ENCODE peak calls at places on chromosomes 16 and 17, in seven cellular contexts. One of them, this sample, is unnamed.

GRCh38 chr16:16009396-16009795 is 60.0 kb downstream of the ABCC1 start:
- DNase-seq in cardiac muscle cell: no peak
- DNase-seq in testis: peak; percentile 40
- DNase-seq in tibial nerve: no peak
- DNase-seq in CD8-positive, alpha-beta memory T cell: no peak
- DNase-seq in stomach: no peak
- DNase-seq in neuronal stem cell: no peak
- DNase-seq in this sample: no peak

GRCh38 chr16:515963-516226 is 11.6 kb upstream of the CAPN15 start:
- DNase-seq in cardiac muscle cell: no peak
- DNase-seq in testis: no peak
- DNase-seq in tibial nerve: no peak
- DNase-seq in CD8-positive, alpha-beta memory T cell: no peak
- DNase-seq in stomach: no peak
- DNase-seq in neuronal stem cell: no peak
- DNase-seq in this sample: no peak

GRCh38 chr17:35289222-35289621 is 46.4 kb downstream of the SLFN5 start:
- DNase-seq in cardiac muscle cell: no peak
- DNase-seq in testis: no peak
- DNase-seq in tibial nerve: no peak
- DNase-seq in CD8-positive, alpha-beta memory T cell: no peak
- DNase-seq in stomach: no peak
- DNase-seq in neuronal stem cell: no peak
- DNase-seq in this sample: no peak

GRCh38 chr16:9003322-9003721 is 39.6 kb upstream of the USP7 start:
- DNase-seq in cardiac muscle cell: no peak
- DNase-seq in testis: no peak
- DNase-seq in tibial nerve: no peak
- DNase-seq in CD8-positive, alpha-beta memory T cell: no peak
- DNase-seq in stomach: peak; percentile 86
- DNase-seq in neuronal stem cell: no peak
- DNase-seq in this sample: no peak

GRCh38 chr17:61816538-61816937 is 46.8 kb downstream of the BRIP1 start:
- DNase-seq in cardiac muscle cell: no peak
- DNase-seq in testis: no peak
- DNase-seq in tibial nerve: no peak
- DNase-seq in CD8-positive, alpha-beta memory T cell: no peak
- DNase-seq in stomach: no peak
- DNase-seq in neuronal stem cell: no peak
- DNase-seq in this sample: no peak

GRCh38 chr17:55693244-55694216 is 29.1 kb downstream of the TMEM100 start:
- DNase-seq in cardiac muscle cell: no peak
- DNase-seq in testis: no peak
- DNase-seq in tibial nerve: no peak
- DNase-seq in CD8-positive, alpha-beta memory T cell: no peak
- DNase-seq in stomach: peak; percentile 29
- DNase-seq in neuronal stem cell: no peak
- DNase-seq in this sample: no peak

GRCh38 chr17:80105762-80106161 is 4.4 kb downstream of the GAA start:
- DNase-seq in cardiac muscle cell: no peak
- DNase-seq in testis: no peak
- DNase-seq in tibial nerve: no peak
- DNase-seq in CD8-positive, alpha-beta memory T cell: no peak
- DNase-seq in stomach: peak; percentile 43
- DNase-seq in neuronal stem cell: no peak
- DNase-seq in this sample: no peak

GRCh38 chr16:4136229-4136813 is 20.1 kb upstream of the ADCY9 start:
- DNase-seq in cardiac muscle cell: no peak
- DNase-seq in testis: no peak
- DNase-seq in tibial nerve: no peak
- DNase-seq in CD8-positive, alpha-beta memory T cell: no peak
- DNase-seq in stomach: peak; percentile 82
- DNase-seq in neuronal stem cell: no peak
- DNase-seq in this sample: no peak

GRCh38 chr17:67679225-67679624 is 38.5 kb upstream of the NOL11 start:
- DNase-seq in cardiac muscle cell: no peak
- DNase-seq in testis: no peak
- DNase-seq in tibial nerve: no peak
- DNase-seq in CD8-positive, alpha-beta memory T cell: no peak
- DNase-seq in stomach: no peak
- DNase-seq in neuronal stem cell: no peak
- DNase-seq in this sample: no peak

GRCh38 chr16:11677451-11677951 is 9.2 kb downstream of the SNN start:
- DNase-seq in cardiac muscle cell: peak; percentile 40
- DNase-seq in testis: no peak
- DNase-seq in tibial nerve: no peak
- DNase-seq in CD8-positive, alpha-beta memory T cell: peak; percentile 24
- DNase-seq in stomach: no peak
- DNase-seq in neuronal stem cell: no peak
- DNase-seq in this sample: no peak
- H3K27ac ChIP-seq in cardiac muscle cell: peak overlapping the region; percentile 77
- H3K27ac ChIP-seq in testis: no peak overlapping the region
- H3K27ac ChIP-seq in tibial nerve: peak overlapping the region; percentile 62
- H3K27ac ChIP-seq in CD8-positive, alpha-beta memory T cell: no peak overlapping the region
- H3K27ac ChIP-seq in stomach: peak overlapping the region; percentile 55
- H3K27ac ChIP-seq in neuronal stem cell: no peak overlapping the region
- H3K27ac ChIP-seq in this sample: no peak overlapping the region

GRCh38 chr16:1526608-1527555 is 6.6 kb upstream of the TMEM204 start:
- DNase-seq in cardiac muscle cell: no peak
- DNase-seq in testis: no peak
- DNase-seq in tibial nerve: no peak
- DNase-seq in CD8-positive, alpha-beta memory T cell: peak; percentile 50
- DNase-seq in stomach: no peak
- DNase-seq in neuronal stem cell: no peak
- DNase-seq in this sample: no peak
- H3K4me3 ChIP-seq in cardiac muscle cell: no peak overlapping the region
- H3K4me3 ChIP-seq in testis: no peak overlapping the region
- H3K4me3 ChIP-seq in tibial nerve: no peak overlapping the region
- H3K4me3 ChIP-seq in CD8-positive, alpha-beta memory T cell: no peak overlapping the region
- H3K4me3 ChIP-seq in stomach: no peak overlapping the region
- H3K4me3 ChIP-seq in neuronal stem cell: no peak overlapping the region
- H3K4me3 ChIP-seq in this sample: no peak overlapping the region

DNA sequence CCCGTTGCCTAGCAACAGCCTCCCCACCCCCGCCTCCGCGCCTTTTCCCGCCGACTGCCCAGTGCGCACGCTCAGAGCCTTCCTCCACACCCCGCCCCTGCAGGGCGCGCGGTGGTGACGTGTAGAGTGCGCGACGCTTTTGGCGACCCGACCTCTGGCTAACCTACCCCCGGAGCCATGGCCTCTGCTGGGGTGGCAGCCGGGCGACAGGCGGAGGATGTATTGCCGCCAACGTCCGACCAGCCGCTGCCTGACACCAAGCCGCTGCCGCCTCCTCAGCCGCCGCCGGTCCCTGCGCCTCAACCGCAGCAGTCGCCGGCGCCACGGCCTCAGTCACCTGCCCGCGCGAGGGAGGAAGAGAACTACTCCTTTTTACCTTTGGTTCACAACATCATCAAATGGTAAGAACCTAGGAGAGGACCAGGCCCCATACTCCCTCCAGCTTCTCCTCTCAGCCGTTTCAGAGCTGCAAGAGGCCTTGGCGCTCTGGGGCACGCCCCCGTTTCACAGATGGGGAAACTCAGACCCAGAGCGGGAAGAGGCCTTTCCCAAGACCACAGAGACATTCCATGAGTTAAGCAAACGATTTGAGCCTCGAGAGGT is at the start of gene MED9:
- DNase-seq in cardiac muscle cell: peak; percentile 94
- DNase-seq in testis: peak; percentile 94
- DNase-seq in tibial nerve: peak; percentile 89
- DNase-seq in CD8-positive, alpha-beta memory T cell: peak; percentile 97
- DNase-seq in stomach: peak; percentile 94
- DNase-seq in neuronal stem cell: peak; percentile 93
- DNase-seq in this sample: peak; percentile 89
- H3K4me1 ChIP-seq in cardiac muscle cell: peaks cover 6% of the 10 kb centered on the region
- H3K4me1 ChIP-seq in testis: peaks cover 12% of the 10 kb centered on the region
- H3K4me1 ChIP-seq in tibial nerve: peaks cover 40% of the 10 kb centered on the region
- H3K4me1 ChIP-seq in CD8-positive, alpha-beta memory T cell: peaks cover 40% of the 10 kb centered on the region
- H3K4me1 ChIP-seq in stomach: peaks cover 24% of the 10 kb centered on the region
- H3K4me1 ChIP-seq in neuronal stem cell: peaks cover 13% of the 10 kb centered on the region
- H3K4me1 ChIP-seq in this sample: no peaks in the 10 kb centered on the region

GRCh38 chr17:30906101-30906911 is at the start of gene TEFM:
- DNase-seq in cardiac muscle cell: peak; percentile 89
- DNase-seq in testis: peak; percentile 91
- DNase-seq in tibial nerve: peak; percentile 82
- DNase-seq in CD8-positive, alpha-beta memory T cell: peak; percentile 88
- DNase-seq in stomach: peak; percentile 91
- DNase-seq in neuronal stem cell: peak; percentile 87
- DNase-seq in this sample: peak; percentile 77

GRCh38 chr17:30908717-30909420 is 2.8 kb upstream of the TEFM start:
- DNase-seq in cardiac muscle cell: no peak
- DNase-seq in testis: no peak
- DNase-seq in tibial nerve: no peak
- DNase-seq in CD8-positive, alpha-beta memory T cell: no peak
- DNase-seq in stomach: no peak
- DNase-seq in neuronal stem cell: no peak
- DNase-seq in this sample: no peak

DNA sequence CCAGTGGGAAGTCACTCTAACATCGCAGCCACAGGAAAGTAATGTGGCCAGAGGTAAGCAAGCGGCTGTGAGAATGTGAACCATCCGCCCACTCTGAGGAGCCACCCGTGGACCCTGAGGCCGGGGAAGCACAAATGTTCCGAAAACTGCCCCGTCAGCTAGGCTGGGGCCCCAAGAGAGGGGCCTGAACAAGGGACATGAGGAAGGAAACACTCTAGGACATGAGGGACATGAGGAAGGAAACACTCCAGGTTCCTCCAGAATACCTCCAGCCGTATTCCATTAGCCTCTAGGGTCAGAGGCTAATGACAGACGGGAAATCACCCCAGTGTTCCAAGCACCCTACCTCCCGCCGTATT is 317 bp downstream of the TEFM start:
- DNase-seq in cardiac muscle cell: peak; percentile 21
- DNase-seq in testis: no peak
- DNase-seq in tibial nerve: no peak
- DNase-seq in CD8-positive, alpha-beta memory T cell: no peak
- DNase-seq in stomach: no peak
- DNase-seq in neuronal stem cell: no peak
- DNase-seq in this sample: no peak
- H3K27ac ChIP-seq in cardiac muscle cell: peak overlapping the region; percentile 86
- H3K27ac ChIP-seq in testis: peak overlapping the region; percentile 81
- H3K27ac ChIP-seq in tibial nerve: peak overlapping the region; percentile 83
- H3K27ac ChIP-seq in CD8-positive, alpha-beta memory T cell: peak overlapping the region; percentile 89
- H3K27ac ChIP-seq in stomach: peak overlapping the region; percentile 90
- H3K27ac ChIP-seq in neuronal stem cell: no peak overlapping the region
- H3K27ac ChIP-seq in this sample: no peak overlapping the region

DNA sequence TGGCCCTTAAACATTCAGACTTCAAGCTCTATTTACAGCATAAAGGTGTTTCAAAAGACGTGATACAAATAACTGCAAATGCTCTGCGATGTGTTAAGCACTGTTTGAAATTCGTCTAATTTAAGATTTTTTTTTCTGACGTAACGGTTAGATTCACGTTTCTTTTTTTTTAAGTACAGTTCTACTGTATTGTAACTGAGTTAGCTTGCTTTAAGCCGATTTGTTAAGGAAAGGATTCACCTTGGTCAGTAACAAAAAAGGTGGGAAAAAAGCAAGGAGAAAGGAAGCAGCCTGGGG is 681 bp upstream of the MAPT start:
- DNase-seq in cardiac muscle cell: no peak
- DNase-seq in testis: no peak
- DNase-seq in tibial nerve: no peak
- DNase-seq in CD8-positive, alpha-beta memory T cell: no peak
- DNase-seq in stomach: no peak
- DNase-seq in neuronal stem cell: no peak
- DNase-seq in this sample: no peak
- H3K4me3 ChIP-seq in cardiac muscle cell: peak overlapping the region; percentile 82
- H3K4me3 ChIP-seq in testis: peak overlapping the region; percentile 73
- H3K4me3 ChIP-seq in tibial nerve: peak overlapping the region; percentile 47
- H3K4me3 ChIP-seq in CD8-positive, alpha-beta memory T cell: peak overlapping the region; percentile 66
- H3K4me3 ChIP-seq in stomach: peak overlapping the region; percentile 91
- H3K4me3 ChIP-seq in neuronal stem cell: peak overlapping the region; percentile 65
- H3K4me3 ChIP-seq in this sample: peak overlapping the region; percentile 27

GRCh38 chr16:17340804-17341203 is 130.0 kb downstream of the XYLT1 start:
- DNase-seq in cardiac muscle cell: no peak
- DNase-seq in testis: no peak
- DNase-seq in tibial nerve: no peak
- DNase-seq in CD8-positive, alpha-beta memory T cell: no peak
- DNase-seq in stomach: no peak
- DNase-seq in neuronal stem cell: no peak
- DNase-seq in this sample: no peak

GRCh38 chr16:17342031-17342430 is 128.7 kb downstream of the XYLT1 start:
- DNase-seq in cardiac muscle cell: no peak
- DNase-seq in testis: no peak
- DNase-seq in tibial nerve: no peak
- DNase-seq in CD8-positive, alpha-beta memory T cell: no peak
- DNase-seq in stomach: no peak
- DNase-seq in neuronal stem cell: no peak
- DNase-seq in this sample: no peak

GRCh38 chr16:17343028-17343427 is 127.7 kb downstream of the XYLT1 start:
- DNase-seq in cardiac muscle cell: no peak
- DNase-seq in testis: no peak
- DNase-seq in tibial nerve: no peak
- DNase-seq in CD8-positive, alpha-beta memory T cell: peak; percentile 68
- DNase-seq in stomach: no peak
- DNase-seq in neuronal stem cell: no peak
- DNase-seq in this sample: no peak

GRCh38 chr16:17336501-17336900 is 134.3 kb downstream of the XYLT1 start:
- DNase-seq in cardiac muscle cell: no peak
- DNase-seq in testis: no peak
- DNase-seq in tibial nerve: no peak
- DNase-seq in CD8-positive, alpha-beta memory T cell: no peak
- DNase-seq in stomach: no peak
- DNase-seq in neuronal stem cell: no peak
- DNase-seq in this sample: no peak

GRCh38 chr16:17339764-17340541 is 130.8 kb downstream of the XYLT1 start:
- DNase-seq in cardiac muscle cell: peak; percentile 22
- DNase-seq in testis: no peak
- DNase-seq in tibial nerve: no peak
- DNase-seq in CD8-positive, alpha-beta memory T cell: no peak
- DNase-seq in stomach: peak; percentile 41
- DNase-seq in neuronal stem cell: no peak
- DNase-seq in this sample: no peak
- H3K4me1 ChIP-seq in cardiac muscle cell: peaks cover 12% of the 10 kb centered on the region
- H3K4me1 ChIP-seq in testis: peaks cover 5% of the 10 kb centered on the region
- H3K4me1 ChIP-seq in tibial nerve: peaks cover 30% of the 10 kb centered on the region
- H3K4me1 ChIP-seq in CD8-positive, alpha-beta memory T cell: peaks cover 41% of the 10 kb centered on the region
- H3K4me1 ChIP-seq in stomach: peaks cover 13% of the 10 kb centered on the region
- H3K4me1 ChIP-seq in neuronal stem cell: no peaks in the 10 kb centered on the region
- H3K4me1 ChIP-seq in this sample: no peaks in the 10 kb centered on the region

GRCh38 chr16:25066426-25066746 is 45.2 kb upstream of the LCMT1 start:
- DNase-seq in cardiac muscle cell: no peak
- DNase-seq in testis: no peak
- DNase-seq in tibial nerve: no peak
- DNase-seq in CD8-positive, alpha-beta memory T cell: no peak
- DNase-seq in stomach: no peak
- DNase-seq in neuronal stem cell: no peak
- DNase-seq in this sample: no peak
- H3K27ac ChIP-seq in cardiac muscle cell: no peak overlapping the region
- H3K27ac ChIP-seq in testis: peak overlapping the region; percentile 91
- H3K27ac ChIP-seq in tibial nerve: peak overlapping the region; percentile 96
- H3K27ac ChIP-seq in CD8-positive, alpha-beta memory T cell: peak overlapping the region; percentile 51
- H3K27ac ChIP-seq in stomach: peak overlapping the region; percentile 92
- H3K27ac ChIP-seq in neuronal stem cell: no peak overlapping the region
- H3K27ac ChIP-seq in this sample: no peak overlapping the region